ENCODE peak calls at places on chromosome 17, in six cellular contexts. L is WERI-Rb-1, H is PC-9, R is tibial nerve, N is tibial artery, M is aorta. V is an unnamed sample.
A peak's percentile ranks its signal among the peaks of the same experiment; 100 is the strongest.

GRCh38 chr17:63191610-63192009 is 225.6 kb downstream of the TANC2 start:
- DNase-seq in L (no peak), H (no peak), R (no peak), N (peak; percentile 40), M (peak; percentile 69), V (no peak)

GRCh38 chr17:5789443-5789842 is 205.1 kb upstream of the NLRP1 start:
- DNase-seq in L (no peak), H (no peak), R (no peak), N (no peak), M (no peak), V (no peak)

GRCh38 chr17:40190197-40191021 is 13.1 kb downstream of the RAPGEFL1 start:
- DNase-seq in L (peak; percentile 82), H (no peak), R (no peak), N (no peak), M (no peak), V (peak; percentile 92)

GRCh38 chr17:77634710-77635109 is 323.8 kb upstream of the TNRC6C start:
- DNase-seq in L (peak; percentile 97), H (no peak), R (no peak), N (no peak), M (no peak), V (no peak)

GRCh38 chr17:70017941-70018340 is 57.1 kb upstream of the KCNJ16 start:
- DNase-seq in L (no peak), H (no peak), R (no peak), N (no peak), M (no peak), V (no peak)

GRCh38 chr17:50348522-50349240 is 2.8 kb downstream of the XYLT2 start:
- DNase-seq in L (no peak), H (no peak), R (no peak), N (no peak), M (no peak), V (no peak)

GRCh38 chr17:40452074-40452787 is 9.0 kb downstream of the IGFBP4 start:
- DNase-seq in L (no peak), H (no peak), R (peak; percentile 70), N (peak; percentile 48), M (peak; percentile 74), V (no peak)

GRCh38 chr17:18037482-18037881 is 1.5 kb downstream of the ATPAF2 start:
- DNase-seq in L (no peak), H (no peak), R (no peak), N (no peak), M (no peak), V (no peak)

GRCh38 chr17:8408371-8408770 is 10.7 kb upstream of the RNF222 start:
- DNase-seq in L (no peak), H (peak; percentile 89), R (no peak), N (no peak), M (no peak), V (peak; percentile 67)

GRCh38 chr17:51612692-51613091 is 352.3 kb downstream of the UTP18 start:
- DNase-seq in L (no peak), H (no peak), R (no peak), N (no peak), M (no peak), V (no peak)

GRCh38 chr17:61528171-61528570 is 62.8 kb downstream of the NACA2 start:
- DNase-seq in L (no peak), H (no peak), R (no peak), N (no peak), M (no peak), V (no peak)

GRCh38 chr17:31391496-31391949 is at the start of gene RAB11FIP4:
- DNase-seq in L (peak; percentile 66), H (no peak), R (no peak), N (no peak), M (no peak), V (peak; percentile 91)

GRCh38 chr17:1767358-1767757 is 5.5 kb downstream of the SERPINF1 start:
- DNase-seq in L (no peak), H (no peak), R (no peak), N (no peak), M (no peak), V (peak; percentile 45)

GRCh38 chr17:80605326-80606066 is 60.9 kb downstream of the RPTOR start:
- DNase-seq in L (no peak), H (peak; percentile 64), R (no peak), N (no peak), M (no peak), V (no peak)

GRCh38 chr17:58352843-58353719 is 1.1 kb upstream of the SUPT4H1 start:
- DNase-seq in L (peak; percentile 71), H (peak; percentile 22), R (no peak), N (no peak), M (peak; percentile 65), V (peak; percentile 75)

GRCh38 chr17:77465358-77466041 is 324.7 kb downstream of the SEC14L1 start:
- DNase-seq in L (no peak), H (no peak), R (peak; percentile 45), N (peak; percentile 72), M (peak; percentile 87), V (peak; percentile 81)

GRCh38 chr17:63082952-63083351 is 116.9 kb downstream of the TANC2 start:
- DNase-seq in L (no peak), H (no peak), R (no peak), N (no peak), M (no peak), V (no peak)

GRCh38 chr17:83203472-83204221 is 124.2 kb downstream of the METRNL start:
- DNase-seq in L (peak; percentile 8), H (no peak), R (peak; percentile 34), N (peak; percentile 45), M (peak; percentile 59), V (no peak)

GRCh38 chr17:82019905-82020873 is 2.5 kb downstream of the CENPX start:
- DNase-seq in L (peak; percentile 91), H (peak; percentile 58), R (no peak), N (no peak), M (peak; percentile 74), V (peak; percentile 96)

DNA sequence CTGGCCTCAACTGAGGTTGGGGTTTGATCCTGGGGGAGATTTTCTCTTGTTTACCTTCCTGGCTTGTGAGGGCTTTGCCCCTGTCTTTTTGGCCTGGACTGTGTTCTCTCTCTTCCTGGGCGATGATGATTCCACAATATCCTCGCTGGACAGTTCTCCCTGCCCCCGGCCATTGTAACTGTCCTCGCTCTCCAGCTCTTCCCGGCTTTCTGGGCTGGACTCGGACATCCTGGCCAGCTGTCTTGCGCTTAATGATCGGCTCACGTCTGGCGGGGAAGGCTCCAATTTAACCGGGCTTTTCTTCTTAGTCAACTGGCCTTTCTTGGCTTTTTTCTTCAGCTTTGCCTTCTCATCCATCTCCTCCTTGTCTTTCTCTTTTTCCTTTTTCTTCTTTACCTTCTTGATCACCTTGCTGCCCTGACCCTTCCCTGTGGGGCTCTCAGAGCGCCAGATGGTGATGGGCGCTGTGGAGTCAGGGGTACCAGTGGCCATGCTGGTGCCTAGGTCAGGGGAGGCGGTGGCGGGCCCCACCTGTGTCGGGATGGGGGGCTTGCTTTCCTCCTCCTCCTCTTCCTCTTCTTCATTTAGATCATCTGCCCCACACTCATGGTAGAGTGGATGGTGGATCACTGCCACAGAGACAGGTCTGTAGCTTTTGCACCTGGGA is 8.0 kb downstream of the PROCA1 start:
- DNase-seq in L (peak; percentile 59), H (no peak), R (no peak), N (no peak), M (no peak), V (no peak)
- H3K36me3 ChIP-seq in L (peaks cover 83% of the 10 kb centered on the region), H (no peaks in the 10 kb centered on the region), R (peaks cover 6% of the 10 kb centered on the region), N (peaks cover 76% of the 10 kb centered on the region), M (no peaks in the 10 kb centered on the region), V (peaks cover 39% of the 10 kb centered on the region)

GRCh38 chr17:29933379-29933778 is 3.4 kb upstream of the SSH2 start:
- DNase-seq in L (peak; percentile 19), H (no peak), R (no peak), N (no peak), M (no peak), V (peak; percentile 29)
- H3K4me3 ChIP-seq in L (no peak overlapping the region), H (no peak overlapping the region), R (no peak overlapping the region), N (no peak overlapping the region), M (no peak overlapping the region), V (no peak overlapping the region)

DNA sequence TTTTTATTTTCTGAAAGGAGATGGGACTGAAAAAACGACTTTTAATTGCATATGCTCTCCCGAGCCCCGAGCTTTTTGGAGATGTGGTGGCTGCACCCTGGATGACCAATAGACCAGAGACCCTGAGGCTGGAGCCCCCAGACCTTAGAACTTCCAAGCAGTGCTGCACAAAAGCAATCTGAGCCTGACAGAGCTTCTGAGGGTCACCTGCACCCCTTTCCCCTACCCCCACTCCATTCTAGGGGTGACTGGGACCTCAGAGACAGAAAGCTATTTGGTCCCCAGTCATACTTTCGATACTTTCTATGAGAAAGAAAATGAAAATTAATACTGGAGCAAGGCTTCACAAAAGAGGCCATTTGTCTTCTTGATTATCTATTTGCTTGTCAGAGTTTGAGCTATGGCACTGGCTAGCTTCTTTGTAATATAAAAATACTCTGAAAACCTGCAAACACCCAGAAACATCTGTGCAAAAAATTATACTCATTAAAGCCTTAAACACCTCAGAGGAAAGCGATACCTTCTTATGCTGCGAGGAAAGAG is 3.6 kb downstream of the HOXB4 start:
- DNase-seq in L (no peak), H (no peak), R (no peak), N (no peak), M (no peak), V (no peak)
- H3K27me3 ChIP-seq in L (peaks cover 93% of the 10 kb centered on the region), H (no peaks in the 10 kb centered on the region), R (peaks cover 87% of the 10 kb centered on the region), N (peaks cover 23% of the 10 kb centered on the region), M (no peaks in the 10 kb centered on the region), V (peaks cover 99% of the 10 kb centered on the region)

GRCh38 chr17:75697651-75698291 is 23.5 kb upstream of the ITGB4 start:
- DNase-seq in L (no peak), H (no peak), R (no peak), N (no peak), M (no peak), V (no peak)

GRCh38 chr17:75693500-75694481 is 26.7 kb downstream of the SAP30BP start:
- DNase-seq in L (peak; percentile 67), H (no peak), R (peak; percentile 78), N (peak; percentile 87), M (peak; percentile 82), V (peak; percentile 88)

GRCh38 chr17:75695141-75695829 is 26.0 kb upstream of the ITGB4 start:
- DNase-seq in L (no peak), H (no peak), R (no peak), N (no peak), M (no peak), V (no peak)

GRCh38 chr17:75694536-75694935 is 26.7 kb upstream of the ITGB4 start:
- DNase-seq in L (peak; percentile 80), H (no peak), R (no peak), N (no peak), M (no peak), V (peak; percentile 78)

DNA sequence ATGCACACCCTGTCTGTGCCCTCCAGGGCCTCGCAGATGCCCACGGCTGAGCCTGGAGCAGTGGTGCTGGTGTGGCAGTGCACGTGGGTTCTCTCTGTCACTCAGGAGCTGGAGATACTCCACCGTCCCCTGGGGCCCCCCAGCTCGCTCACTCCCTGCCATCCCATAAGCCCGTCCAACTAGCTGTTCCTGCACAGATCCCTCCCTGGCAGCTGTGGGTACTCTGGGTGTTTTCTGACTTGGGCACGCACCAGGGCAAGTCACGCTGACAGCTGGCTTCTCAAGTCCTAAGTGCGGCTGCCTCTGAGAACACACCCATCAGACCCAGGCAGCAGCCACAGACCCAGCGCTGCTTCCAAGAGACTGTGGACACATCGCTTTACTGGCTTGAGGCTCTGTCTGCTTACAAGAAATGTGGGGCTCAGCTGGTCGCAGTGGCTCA is 25.4 kb upstream of the ITGB4 start:
- DNase-seq in L (no peak), H (no peak), R (no peak), N (no peak), M (no peak), V (no peak)
- H3K36me3 ChIP-seq in L (peaks cover 64% of the 10 kb centered on the region), H (peaks cover 18% of the 10 kb centered on the region), R (no peaks in the 10 kb centered on the region), N (peaks cover 49% of the 10 kb centered on the region), M (no peaks in the 10 kb centered on the region), V (peaks cover 16% of the 10 kb centered on the region)

DNA sequence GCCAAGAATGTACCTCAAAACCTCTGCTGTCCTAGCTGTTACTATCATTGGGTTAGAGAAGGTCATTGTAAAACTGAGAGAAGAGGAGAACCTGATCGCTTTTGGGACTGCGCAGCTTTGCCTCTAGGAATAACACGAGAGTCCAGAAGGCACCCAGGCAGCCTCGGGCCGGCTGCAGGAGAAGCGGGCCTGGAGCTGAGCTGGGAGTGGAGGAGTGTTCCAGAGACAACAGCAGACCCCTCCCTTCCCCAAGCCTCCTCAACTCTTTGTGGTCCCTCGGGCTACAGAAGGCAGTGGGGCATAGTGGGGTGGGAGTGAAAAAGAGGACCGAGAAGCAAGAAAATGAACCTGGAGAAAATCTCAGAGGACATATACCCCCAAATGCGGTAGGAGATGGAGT is 13.1 kb upstream of the HOXB2 start:
- DNase-seq in L (no peak), H (no peak), R (no peak), N (no peak), M (no peak), V (no peak)
- H3K4me3 ChIP-seq in L (no peak overlapping the region), H (no peak overlapping the region), R (no peak overlapping the region), N (no peak overlapping the region), M (no peak overlapping the region), V (no peak overlapping the region)